ENCODE peak calls at places on chromosome 22, in ten cellular contexts. One of them, this sample, is unnamed.

GRCh38 chr22:46569848-46570695 is 32.7 kb upstream of the CELSR1 start:
- DNase-seq in SW480: no peak
- DNase-seq in uterus: no peak
- DNase-seq in thoracic aorta: no peak
- DNase-seq in ureter: no peak
- DNase-seq in left colon: no peak
- DNase-seq in right cardiac atrium: no peak
- DNase-seq in AG08395: no peak
- DNase-seq in EL: no peak
- DNase-seq in stimulated activated naive CD8-positive, alpha-beta T cell treated with anti-CD3 and anti-CD28 coated beads, Interleukin-15, amount 100 ng/mL, for 72 hours: no peak
- DNase-seq in this sample: no peak

GRCh38 chr22:22916952-22917290 is 29.3 kb downstream of the IGLL5 start:
- DNase-seq in AG08395: no peak
- DNase-seq in SW480: no peak
- DNase-seq in right cardiac atrium: no peak
- DNase-seq in ureter: no peak
- DNase-seq in left colon: no peak
- DNase-seq in EL: no peak
- DNase-seq in uterus: no peak
- DNase-seq in stimulated activated naive CD8-positive, alpha-beta T cell treated with anti-CD3 and anti-CD28 coated beads, Interleukin-15, amount 100 ng/mL, for 72 hours: no peak
- DNase-seq in thoracic aorta: no peak
- DNase-seq in this sample: no peak

GRCh38 chr22:42769574-42770447 is 49.1 kb upstream of the A4GALT start:
- DNase-seq in uterus: peak
- DNase-seq in EL: peak
- DNase-seq in AG08395: peak
- DNase-seq in ureter: peak
- DNase-seq in right cardiac atrium: peak
- DNase-seq in stimulated activated naive CD8-positive, alpha-beta T cell treated with anti-CD3 and anti-CD28 coated beads, Interleukin-15, amount 100 ng/mL, for 72 hours: no peak
- DNase-seq in SW480: peak
- DNase-seq in thoracic aorta: peak
- DNase-seq in left colon: peak
- DNase-seq in this sample: peak

GRCh38 chr22:11360632-11361031 is 4167.4 kb upstream of the OR11H1 start:
- DNase-seq in SW480: peak
- DNase-seq in EL: no peak
- DNase-seq in left colon: no peak
- DNase-seq in ureter: no peak
- DNase-seq in thoracic aorta: no peak
- DNase-seq in AG08395: no peak
- DNase-seq in uterus: no peak
- DNase-seq in right cardiac atrium: no peak
- DNase-seq in stimulated activated naive CD8-positive, alpha-beta T cell treated with anti-CD3 and anti-CD28 coated beads, Interleukin-15, amount 100 ng/mL, for 72 hours: no peak
- DNase-seq in this sample: no peak

GRCh38 chr22:43867839-43868652 is 5.7 kb upstream of the SULT4A1 start:
- DNase-seq in uterus: no peak
- DNase-seq in left colon: no peak
- DNase-seq in stimulated activated naive CD8-positive, alpha-beta T cell treated with anti-CD3 and anti-CD28 coated beads, Interleukin-15, amount 100 ng/mL, for 72 hours: no peak
- DNase-seq in thoracic aorta: no peak
- DNase-seq in AG08395: peak
- DNase-seq in ureter: no peak
- DNase-seq in right cardiac atrium: peak
- DNase-seq in EL: peak
- DNase-seq in SW480: peak
- DNase-seq in this sample: peak

GRCh38 chr22:45324186-45324775 is 14.5 kb downstream of the FAM118A start:
- DNase-seq in stimulated activated naive CD8-positive, alpha-beta T cell treated with anti-CD3 and anti-CD28 coated beads, Interleukin-15, amount 100 ng/mL, for 72 hours: no peak
- DNase-seq in right cardiac atrium: no peak
- DNase-seq in left colon: no peak
- DNase-seq in ureter: no peak
- DNase-seq in AG08395: no peak
- DNase-seq in uterus: no peak
- DNase-seq in SW480: no peak
- DNase-seq in EL: no peak
- DNase-seq in thoracic aorta: no peak
- DNase-seq in this sample: no peak

GRCh38 chr22:36435516-36436415 is 45.7 kb downstream of the TXN2 start:
- DNase-seq in left colon: peak
- DNase-seq in SW480: peak
- DNase-seq in stimulated activated naive CD8-positive, alpha-beta T cell treated with anti-CD3 and anti-CD28 coated beads, Interleukin-15, amount 100 ng/mL, for 72 hours: peak
- DNase-seq in AG08395: no peak
- DNase-seq in EL: no peak
- DNase-seq in ureter: no peak
- DNase-seq in uterus: no peak
- DNase-seq in right cardiac atrium: no peak
- DNase-seq in thoracic aorta: no peak
- DNase-seq in this sample: peak

GRCh38 chr22:21605887-21606564 is 23.8 kb downstream of the YDJC start:
- DNase-seq in thoracic aorta: no peak
- DNase-seq in SW480: no peak
- DNase-seq in ureter: no peak
- DNase-seq in uterus: no peak
- DNase-seq in left colon: no peak
- DNase-seq in stimulated activated naive CD8-positive, alpha-beta T cell treated with anti-CD3 and anti-CD28 coated beads, Interleukin-15, amount 100 ng/mL, for 72 hours: no peak
- DNase-seq in right cardiac atrium: no peak
- DNase-seq in EL: no peak
- DNase-seq in AG08395: no peak
- DNase-seq in this sample: no peak

This sample was measured in colonic mucosa.